ENCODE peak calls at places on chromosomes 7 and 10, in seven cellular contexts. U is colonic mucosa; C is CD8-positive, alpha-beta T cell; E is tibial artery; H is psoas muscle; I is PC-3; V is adrenal gland. T is an unnamed sample.

GRCh38 chr7:23523486-23524075 is 8.2 kb downstream of the TRA2A start:
- DNase-seq in U (no peak), C (no peak), E (no peak), H (no peak), I (no peak), V (no peak), T (no peak)

GRCh38 chr7:33432825-33433224 is 303.5 kb downstream of the BBS9 start:
- DNase-seq in U (no peak), C (no peak), E (no peak), H (no peak), I (peak), V (no peak), T (no peak)

GRCh38 chr7:140635345-140635744 is 5.3 kb downstream of the DENND2A start:
- DNase-seq in U (no peak), C (no peak), E (no peak), H (no peak), I (no peak), V (no peak), T (no peak)

GRCh38 chr10:49139866-49140195 is 6.0 kb upstream of the FAM170B start:
- DNase-seq in U (no peak), C (no peak), E (no peak), H (no peak), I (peak), V (peak), T (no peak)

GRCh38 chr10:90787906-90788491 is 69.8 kb downstream of the HTR7 start:
- DNase-seq in U (peak), C (no peak), E (no peak), H (no peak), I (peak), V (peak), T (no peak)

GRCh38 chr10:27448926-27449325 is 55.2 kb upstream of the RAB18 start:
- DNase-seq in U (no peak), C (no peak), E (no peak), H (no peak), I (peak), V (no peak), T (no peak)

GRCh38 chr7:103636153-103636552 is 190.1 kb upstream of the SLC26A5 start:
- DNase-seq in U (no peak), C (no peak), E (no peak), H (no peak), I (peak), V (no peak), T (no peak)

GRCh38 chr7:147298611-147299043 is 1182.0 kb downstream of the CNTNAP2 start:
- DNase-seq in U (no peak), C (no peak), E (no peak), H (no peak), I (peak), V (no peak), T (no peak)

GRCh38 chr10:127338391-127339108 is 142.2 kb upstream of the INSYN2A start:
- DNase-seq in U (no peak), C (no peak), E (no peak), H (no peak), I (no peak), V (no peak), T (no peak)

GRCh38 chr7:150367677-150368097 is 935 bp upstream of the REPIN1 start:
- DNase-seq in U (no peak), C (no peak), E (no peak), H (no peak), I (no peak), V (no peak), T (no peak)

GRCh38 chr7:88169717-88170320 is 50.0 kb downstream of the SRI start:
- DNase-seq in U (no peak), C (no peak), E (no peak), H (no peak), I (peak), V (no peak), T (no peak)

GRCh38 chr10:72308320-72308987 is 34.7 kb downstream of the DDIT4 start:
- DNase-seq in U (peak), C (no peak), E (no peak), H (peak), I (peak), V (peak), T (peak)

GRCh38 chr7:10773430-10773829 is 200.2 kb upstream of the PHF14 start:
- DNase-seq in U (no peak), C (no peak), E (no peak), H (no peak), I (no peak), V (no peak), T (no peak)

GRCh38 chr7:32093415-32094408 is 23.5 kb upstream of the PDE1C start:
- DNase-seq in U (no peak), C (no peak), E (peak), H (no peak), I (peak), V (peak), T (no peak)

GRCh38 chr10:33497338-33497737 is 162.9 kb upstream of the NRP1 start:
- DNase-seq in U (no peak), C (no peak), E (no peak), H (no peak), I (no peak), V (no peak), T (no peak)

GRCh38 chr10:33494694-33495093 is 160.2 kb upstream of the NRP1 start:
- DNase-seq in U (no peak), C (no peak), E (no peak), H (no peak), I (no peak), V (no peak), T (no peak)

GRCh38 chr10:33501161-33501560 is 166.7 kb upstream of the NRP1 start:
- DNase-seq in U (no peak), C (no peak), E (no peak), H (no peak), I (no peak), V (no peak), T (no peak)

GRCh38 chr10:33496096-33496495 is 161.6 kb upstream of the NRP1 start:
- DNase-seq in U (no peak), C (no peak), E (no peak), H (no peak), I (no peak), V (no peak), T (no peak)

GRCh38 chr10:33498354-33498753 is 163.9 kb upstream of the NRP1 start:
- DNase-seq in U (no peak), C (no peak), E (no peak), H (no peak), I (no peak), V (no peak), T (no peak)
- H3K27ac ChIP-seq in U (no peak), C (no peak), E (no peak), H (no peak), I (no peak), V (no peak), T (no peak)

DNA sequence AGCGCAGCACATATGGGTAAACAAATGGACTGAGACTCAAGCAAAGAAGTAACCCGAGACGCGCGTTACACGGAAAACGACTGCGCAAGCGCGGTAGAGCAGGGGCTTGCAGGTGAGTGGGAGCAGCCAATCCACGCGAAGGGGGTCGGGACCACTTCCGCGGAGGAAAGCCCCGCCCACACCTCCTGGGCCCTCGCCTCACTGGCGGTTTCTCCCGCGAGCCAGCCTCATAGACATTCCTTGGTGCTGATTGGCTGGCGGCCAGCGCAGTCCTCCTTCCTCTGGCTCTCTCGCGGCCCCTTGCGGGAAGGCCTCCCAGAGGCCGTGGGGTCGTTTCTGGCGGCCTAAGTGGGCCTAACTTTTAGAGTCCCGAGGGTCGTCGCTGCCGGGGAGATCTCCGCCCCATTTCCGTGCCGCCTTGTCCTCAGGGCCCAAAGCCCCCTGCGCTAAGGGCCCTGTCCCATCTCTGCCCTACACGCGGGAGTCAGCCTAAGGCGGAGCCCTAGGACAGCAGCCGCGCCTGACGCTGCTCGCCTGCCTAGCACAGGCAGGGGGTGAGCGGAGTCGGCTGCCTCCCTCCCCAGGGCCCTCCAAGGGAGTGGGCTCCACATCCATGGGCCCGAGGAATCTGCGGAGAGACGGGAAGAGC is 9.1 kb upstream of the FXYD4 start:
- DNase-seq in U (peak), C (peak), E (peak), H (peak), I (peak), V (peak), T (peak)
- TF ChIP-seq CTCF in U (peak), C (peak), E (peak), H (peak), I (peak), V (peak), T (no peak)

GRCh38 chr7:19362099-19362498 is 216.9 kb upstream of the FERD3L start:
- DNase-seq in U (no peak), C (no peak), E (no peak), H (no peak), I (peak), V (no peak), T (no peak)
- H3K27ac ChIP-seq in U (no peak), C (no peak), E (no peak), H (no peak), I (no peak), V (no peak), T (no peak)

GRCh38 chr10:83190614-83191013 is 948.7 kb upstream of the GHITM start:
- DNase-seq in U (no peak), C (no peak), E (no peak), H (no peak), I (no peak), V (no peak), T (no peak)
- TF ChIP-seq CTCF in U (no peak), C (no peak), E (no peak), H (no peak), I (no peak), V (no peak), T (no peak)

DNA sequence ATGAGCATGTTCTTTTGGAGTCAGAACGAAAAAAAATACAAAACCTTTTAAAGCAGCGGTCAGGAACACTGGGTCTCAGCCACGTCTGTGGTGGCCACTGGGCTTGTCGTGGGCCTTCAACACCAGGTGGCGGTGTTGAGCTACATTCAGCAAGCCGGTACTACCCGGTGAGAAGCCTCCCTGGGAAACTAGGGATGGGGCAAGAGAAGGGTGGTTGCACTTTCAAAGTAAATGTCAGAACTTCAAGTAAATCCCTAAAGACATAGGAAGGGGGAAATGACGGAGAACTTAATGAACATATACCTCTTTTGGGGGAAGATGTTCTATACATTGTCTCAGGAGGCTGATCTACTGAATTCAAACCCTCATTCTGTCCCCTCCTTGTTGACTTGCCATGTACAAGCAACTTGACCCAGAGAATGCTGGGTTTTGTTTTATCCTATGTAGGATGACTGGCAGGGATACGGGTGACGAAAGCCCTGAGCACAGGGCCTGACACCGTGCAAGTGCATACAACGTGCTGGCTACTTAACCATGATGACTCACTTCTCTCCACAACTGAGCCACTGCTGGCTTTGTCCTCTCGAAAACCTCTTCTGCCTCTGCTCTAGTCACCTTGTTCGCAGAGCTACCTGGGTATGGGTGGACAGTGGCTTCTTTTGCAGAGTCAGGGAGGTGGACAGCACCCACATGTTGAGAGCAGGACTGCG is 49.0 kb upstream of the BAMBI start:
- DNase-seq in U (peak), C (peak), E (peak), H (peak), I (peak), V (peak), T (peak)
- H3K27ac ChIP-seq in U (no peak), C (no peak), E (no peak), H (no peak), I (no peak), V (no peak), T (no peak)

GRCh38 chr10:43105793-43106158 is 28.9 kb downstream of the RET start:
- DNase-seq in U (no peak), C (no peak), E (no peak), H (no peak), I (no peak), V (no peak), T (no peak)
- TF ChIP-seq CTCF in U (no peak), C (peak), E (no peak), H (no peak), I (peak), V (peak), T (peak)

GRCh38 chr7:96308950-96309263 is 13.0 kb downstream of the SLC25A13 start:
- DNase-seq in U (no peak), C (no peak), E (no peak), H (no peak), I (no peak), V (no peak), T (no peak)
- H3K27ac ChIP-seq in U (peak), C (no peak), E (no peak), H (no peak), I (no peak), V (no peak), T (no peak)

DNA sequence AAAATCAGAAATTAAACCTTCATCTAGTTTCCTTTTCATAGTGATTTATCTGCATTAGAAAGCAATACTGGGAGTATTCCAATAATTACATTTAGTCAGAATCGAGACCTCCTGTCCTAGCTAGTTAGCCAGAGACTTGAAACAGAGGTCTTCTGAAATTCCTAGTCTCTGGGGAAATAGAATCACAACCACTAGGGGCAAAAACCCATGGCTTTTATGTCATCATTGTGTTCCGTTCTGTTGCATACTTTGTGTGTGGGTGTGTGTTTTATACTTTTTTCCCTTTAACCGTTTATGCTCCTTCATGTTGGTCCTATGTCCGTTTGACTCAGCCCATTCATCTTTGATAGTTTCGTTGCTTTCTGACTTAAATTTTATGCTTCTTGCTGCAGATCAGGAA is 79.8 kb downstream of the RALA start:
- DNase-seq in U (no peak), C (no peak), E (no peak), H (no peak), I (no peak), V (no peak), T (no peak)
- TF ChIP-seq CTCF in U (no peak), C (no peak), E (no peak), H (no peak), I (no peak), V (no peak), T (no peak)

DNA sequence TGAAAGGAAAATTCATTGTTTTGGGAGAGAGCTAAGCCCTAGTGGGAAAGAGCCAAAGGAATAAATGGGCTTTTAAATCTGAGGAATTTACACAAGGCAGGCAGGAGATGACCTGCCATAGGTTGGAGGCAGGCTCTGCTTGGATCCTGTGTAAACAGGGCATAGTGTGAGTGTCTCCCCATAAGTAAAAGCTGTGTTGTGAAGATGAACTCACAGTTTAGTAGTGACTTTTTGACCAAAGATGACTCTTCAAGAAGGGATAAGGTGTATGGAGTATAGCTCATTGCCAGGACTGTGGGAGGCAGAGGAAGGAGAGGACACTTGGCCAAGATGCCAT is 63.2 kb downstream of the KAT6B start:
- DNase-seq in U (no peak), C (no peak), E (no peak), H (no peak), I (peak), V (no peak), T (no peak)
- H3K27ac ChIP-seq in U (no peak), C (no peak), E (no peak), H (peak), I (no peak), V (no peak), T (peak)